ENCODE peak calls at places on chromosomes 6 and 20, in five cellular contexts. E, X, G, I and J are unnamed samples.

GRCh38 chr6:129590408-129591022 is 119.5 kb downstream of the ARHGAP18 start:
- DNase-seq in E (no peak), G (no peak), X (no peak), I (no peak), J (peak)

GRCh38 chr6:56804996-56805395 is 149.9 kb upstream of the BEND6 start:
- DNase-seq in X (no peak), E (no peak), I (no peak), G (no peak), J (no peak)

GRCh38 chr6:163414367-163415175 is at the start of gene QKI:
- DNase-seq in X (peak), E (peak), G (peak), I (peak), J (peak)

GRCh38 chr6:32332433-32332832 is 39.3 kb downstream of the TSBP1 start:
- DNase-seq in G (no peak), I (no peak), E (no peak), X (no peak), J (no peak)

GRCh38 chr6:46688117-46688965 is 656 bp downstream of the TDRD6 start:
- DNase-seq in X (no peak), I (no peak), E (no peak), G (no peak), J (no peak)

GRCh38 chr20:46255440-46256104 is 52.7 kb downstream of the CDH22 start:
- DNase-seq in X (no peak), I (no peak), G (peak), E (peak), J (no peak)

GRCh38 chr6:120652506-120652905 is 681.8 kb downstream of the TBC1D32 start:
- DNase-seq in I (no peak), G (no peak), X (no peak), E (no peak), J (no peak)

GRCh38 chr6:163986313-163986712 is 571.8 kb downstream of the QKI start:
- DNase-seq in E (no peak), X (no peak), G (no peak), I (no peak), J (no peak)

GRCh38 chr20:50113420-50114224 is 672 bp upstream of the UBE2V1 start:
- DNase-seq in X (no peak), E (no peak), I (no peak), G (peak), J (no peak)

GRCh38 chr20:5173763-5174162 is 47.0 kb downstream of the CDS2 start:
- DNase-seq in X (no peak), I (no peak), G (no peak), E (no peak), J (no peak)

GRCh38 chr6:123616016-123616415 is 20.7 kb downstream of the TRDN start:
- DNase-seq in I (no peak), G (no peak), E (no peak), X (no peak), J (no peak)

GRCh38 chr6:14265049-14266021 is 147.8 kb downstream of the CD83 start:
- DNase-seq in E (no peak), X (no peak), G (no peak), I (no peak), J (no peak)

GRCh38 chr6:13229205-13230085 is 98.9 kb downstream of the TBC1D7 start:
- DNase-seq in E (no peak), I (peak), X (peak), G (peak), J (no peak)

GRCh38 chr6:161204866-161205557 is 68.8 kb downstream of the AGPAT4 start:
- DNase-seq in I (no peak), X (no peak), G (no peak), E (no peak), J (no peak)

GRCh38 chr6:138162104-138162946 is 586 bp downstream of the ARFGEF3 start:
- DNase-seq in X (no peak), E (no peak), G (peak), I (no peak), J (peak)

GRCh38 chr20:57562541-57563465 is 1.9 kb downstream of the PCK1 start:
- DNase-seq in E (no peak), I (no peak), G (no peak), X (no peak), J (no peak)

GRCh38 chr20:22770240-22770800 is 185.9 kb upstream of the FOXA2 start:
- DNase-seq in I (no peak), E (no peak), X (no peak), G (no peak), J (no peak)

GRCh38 chr6:166625356-166625755 is 1.7 kb downstream of the RPS6KA2 start:
- DNase-seq in E (no peak), X (no peak), G (no peak), I (no peak), J (peak)